ENCODE peak calls at places on chromosomes 7 and 10, in five cellular contexts. B is cardiac fibroblast, C is retinal pigment epithelial cell, Y is neuronal stem cell, W is dorsolateral prefrontal cortex. T is an unnamed sample.

GRCh38 chr7:110853263-110853662 is 237.7 kb upstream of the LRRN3 start:
- DNase-seq in W (no peak), C (no peak), B (no peak), Y (no peak), T (no peak)

GRCh38 chr10:76311752-76312699 is 880.6 kb downstream of the LRMDA start:
- DNase-seq in C (no peak), W (no peak), B (peak; percentile 24), Y (no peak), T (no peak)

GRCh38 chr7:36732806-36733205 is 8.5 kb upstream of the AOAH start:
- DNase-seq in C (no peak), W (no peak), B (no peak), Y (no peak), T (no peak)

GRCh38 chr10:88932539-88933256 is 19.9 kb downstream of the ACTA2 start:
- DNase-seq in W (peak; percentile 46), Y (peak; percentile 50), C (no peak), B (peak; percentile 91), T (peak; percentile 32)

GRCh38 chr10:117221156-117221711 is 19.7 kb upstream of the SLC18A2 start:
- DNase-seq in C (no peak), Y (no peak), W (no peak), B (no peak), T (no peak)

GRCh38 chr7:157634401-157635147 is 297.8 kb downstream of the DNAJB6 start:
- DNase-seq in Y (no peak), W (no peak), B (no peak), C (no peak), T (no peak)

GRCh38 chr10:129765664-129766550 is 198.2 kb downstream of the EBF3 start:
- DNase-seq in B (no peak), C (no peak), Y (no peak), W (peak; percentile 22), T (no peak)

GRCh38 chr7:121334875-121335648 is 6.3 kb downstream of the WNT16 start:
- DNase-seq in C (no peak), B (no peak), Y (no peak), W (no peak), T (no peak)

GRCh38 chr10:98460837-98461499 is 14.2 kb upstream of the HPS1 start:
- DNase-seq in Y (no peak), B (peak; percentile 87), W (no peak), C (peak; percentile 73), T (peak; percentile 76)

GRCh38 chr10:86363184-86363832 is 3.3 kb downstream of the GRID1 start:
- DNase-seq in B (no peak), W (peak; percentile 66), Y (peak; percentile 65), C (no peak), T (no peak)

GRCh38 chr10:93392111-93392510 is 90.0 kb downstream of the MYOF start:
- DNase-seq in B (no peak), Y (no peak), C (no peak), W (no peak), T (no peak)

GRCh38 chr10:95909591-95909990 is 1.8 kb downstream of the CC2D2B start:
- DNase-seq in B (no peak), W (no peak), Y (no peak), C (no peak), T (no peak)

GRCh38 chr7:5667391-5667790 is 114.1 kb downstream of the RNF216 start:
- DNase-seq in Y (no peak), C (no peak), B (no peak), W (no peak), T (no peak)

GRCh38 chr7:131057015-131057518 is 270.6 kb upstream of the MKLN1 start:
- DNase-seq in W (no peak), Y (no peak), B (peak; percentile 92), C (peak; percentile 90), T (peak; percentile 76)

GRCh38 chr7:108468246-108468645 is 12.0 kb upstream of the NRCAM start:
- DNase-seq in W (no peak), C (no peak), B (no peak), Y (no peak), T (no peak)

GRCh38 chr7:130887182-130888016 is 153.4 kb upstream of the KLF14 start:
- DNase-seq in W (no peak), B (peak; percentile 65), Y (no peak), C (no peak), T (no peak)

GRCh38 chr10:77637986-77638765 is 568 bp upstream of the KCNMA1 start:
- DNase-seq in B (peak; percentile 51), Y (no peak), C (no peak), W (peak; percentile 60), T (no peak)

GRCh38 chr7:42263971-42264370 is 27.0 kb upstream of the GLI3 start:
- DNase-seq in Y (no peak), B (no peak), C (no peak), W (no peak), T (no peak)

GRCh38 chr7:129047761-129048160 is 7.2 kb downstream of the TNPO3 start:
- DNase-seq in C (no peak), Y (no peak), B (no peak), W (no peak), T (no peak)

GRCh38 chr7:25353191-25353590 is 124.9 kb upstream of the NPVF start:
- DNase-seq in W (no peak), Y (no peak), C (no peak), B (no peak), T (no peak)

GRCh38 chr10:89875557-89875956 is 174.2 kb downstream of the KIF20B start:
- DNase-seq in C (no peak), Y (no peak), W (no peak), B (no peak), T (no peak)

GRCh38 chr10:79425074-79425532 is 20.3 kb downstream of the ZCCHC24 start:
- DNase-seq in W (no peak), C (no peak), B (no peak), Y (no peak), T (no peak)

GRCh38 chr10:132644544-132645530 is 107.2 kb downstream of the INPP5A start:
- DNase-seq in B (no peak), C (no peak), W (peak; percentile 27), Y (no peak), T (no peak)

GRCh38 chr7:121313793-121314676 is 14.8 kb upstream of the WNT16 start:
- DNase-seq in C (no peak), B (peak; percentile 68), Y (no peak), W (no peak), T (peak; percentile 61)

GRCh38 chr7:142887282-142888015 is 1.9 kb upstream of the TRPV6 start:
- DNase-seq in C (no peak), B (no peak), Y (no peak), W (peak; percentile 16), T (no peak)

GRCh38 chr7:12768948-12769347 is 81.5 kb downstream of the ARL4A start:
- DNase-seq in C (peak; percentile 39), Y (no peak), W (no peak), B (no peak), T (no peak)

GRCh38 chr10:63260860-63261251 is 127.7 kb downstream of the NRBF2 start:
- DNase-seq in C (no peak), Y (no peak), B (no peak), W (no peak), T (no peak)

GRCh38 chr10:63258920-63259678 is 126.0 kb downstream of the NRBF2 start:
- DNase-seq in B (no peak), C (no peak), W (no peak), Y (no peak), T (no peak)

GRCh38 chr10:63261496-63261895 is 128.4 kb downstream of the NRBF2 start:
- DNase-seq in W (no peak), Y (no peak), C (no peak), B (no peak), T (no peak)

GRCh38 chr10:63262674-63263073 is 129.5 kb downstream of the NRBF2 start:
- DNase-seq in B (no peak), W (no peak), C (no peak), Y (no peak), T (no peak)

GRCh38 chr10:63260103-63260859 is 127.2 kb downstream of the NRBF2 start:
- DNase-seq in W (no peak), B (no peak), Y (no peak), C (no peak), T (no peak)
- H3K4me3 ChIP-seq in W (no peak overlapping the region), B (no peak overlapping the region), Y (no peak overlapping the region), C (no peak overlapping the region), T (no peak overlapping the region)

GRCh38 chr10:102229810-102230263 is 3.7 kb downstream of the ELOVL3 start:
- DNase-seq in Y (peak; percentile 76), W (peak; percentile 86), B (peak; percentile 77), C (no peak), T (no peak)
- H3K4me3 ChIP-seq in Y (peak overlapping the region; percentile 11), W (peak overlapping the region; percentile 36), B (peak overlapping the region; percentile 48), C (peak overlapping the region; percentile 51), T (peak overlapping the region; percentile 47)

DNA sequence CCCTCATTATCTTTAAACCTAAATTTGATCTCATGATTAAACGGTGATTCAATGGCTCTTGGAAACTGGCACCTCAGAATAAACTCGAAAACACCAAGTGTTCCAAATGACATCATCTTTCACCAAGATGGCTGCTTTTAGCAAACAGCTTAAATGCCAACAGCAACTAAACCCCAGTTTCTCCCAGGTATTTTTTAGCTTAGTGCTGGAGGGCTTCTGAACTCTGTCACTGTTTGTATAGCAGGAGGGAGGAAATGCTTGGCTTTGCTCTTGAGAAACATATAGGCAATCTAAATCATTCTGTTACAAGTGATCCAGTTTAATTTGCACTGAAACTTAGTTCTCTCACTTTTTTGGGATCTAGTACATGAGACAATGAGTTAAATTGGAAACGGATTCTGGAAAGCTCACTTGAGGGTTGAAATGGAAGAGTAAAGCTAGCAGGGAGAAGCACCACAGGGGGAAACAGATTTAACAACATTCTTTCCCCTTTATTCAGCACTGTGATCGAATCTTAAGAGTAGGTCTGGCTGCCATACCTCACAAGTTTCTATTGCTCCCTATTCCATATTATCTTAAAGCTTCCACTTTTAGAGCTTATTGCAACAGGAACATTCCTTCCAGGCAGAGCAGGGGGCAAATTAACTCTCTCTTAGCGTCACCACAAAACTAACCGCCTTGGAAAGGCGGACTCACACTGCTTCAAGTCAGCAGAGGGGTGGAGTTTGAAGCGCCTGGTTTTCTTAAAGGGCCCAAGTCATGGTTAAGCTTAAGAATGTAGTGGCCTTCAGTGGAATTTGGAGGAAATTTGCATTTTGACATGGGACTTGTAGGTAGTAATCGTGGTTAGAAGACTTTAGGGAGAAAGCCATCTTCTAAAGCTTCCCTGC is 1.8 kb upstream of the CCDC6 start:
- DNase-seq in B (peak; percentile 95), Y (peak; percentile 55), W (no peak), C (peak; percentile 76), T (peak; percentile 82)
- H3K4me3 ChIP-seq in B (peak overlapping the region; percentile 56), Y (peak overlapping the region; percentile 92), W (peak overlapping the region; percentile 89), C (peak overlapping the region; percentile 52), T (peak overlapping the region; percentile 48)

GRCh38 chr7:100627238-100627549 is 14.2 kb downstream of the TFR2 start:
- DNase-seq in C (no peak), W (no peak), Y (no peak), B (no peak), T (no peak)

GRCh38 chr7:100623951-100624824 is 11.8 kb downstream of the MOSPD3 start:
- DNase-seq in Y (no peak), W (no peak), B (no peak), C (no peak), T (no peak)

GRCh38 chr7:100626530-100627237 is 14.3 kb downstream of the MOSPD3 start:
- DNase-seq in C (peak; percentile 16), W (peak; percentile 76), B (peak; percentile 88), Y (peak; percentile 79), T (peak; percentile 61)

GRCh38 chr7:100629117-100629711 is 12.1 kb downstream of the TFR2 start:
- DNase-seq in C (no peak), B (peak; percentile 23), W (no peak), Y (no peak), T (no peak)

DNA sequence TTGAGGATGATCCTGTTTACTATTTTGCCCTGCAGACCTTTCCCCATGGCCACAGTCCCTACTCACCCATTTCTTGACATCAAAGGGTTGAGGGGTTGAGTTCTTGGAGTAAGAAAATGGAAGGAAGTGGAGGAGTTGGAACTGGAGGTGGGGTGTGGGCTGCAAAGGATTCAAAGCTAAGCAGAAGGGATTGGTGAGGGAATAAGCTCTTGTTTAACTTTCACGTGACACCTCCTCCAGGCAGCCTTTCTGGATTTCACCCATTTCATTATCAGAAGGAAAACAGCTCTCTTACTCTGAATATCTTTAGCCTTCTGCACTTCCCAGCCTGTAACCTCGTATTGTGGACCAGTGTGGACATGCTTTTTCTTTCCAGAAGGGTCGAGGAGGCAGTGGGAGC is 13.7 kb downstream of the MOSPD3 start:
- DNase-seq in Y (no peak), W (no peak), C (no peak), B (no peak), T (no peak)
- H3K4me3 ChIP-seq in Y (peak overlapping the region; percentile 21), W (peak overlapping the region; percentile 37), C (peak overlapping the region; percentile 14), B (no peak overlapping the region), T (peak overlapping the region; percentile 42)

T was measured in skeletal muscle cell.